ENCODE peak calls at places on chromosomes 7 and 10, in ten cellular contexts. One of them, this sample, is unnamed.

GRCh38 chr7:20798081-20798693 is 11.5 kb upstream of the SP8 start:
- DNase-seq in Calu3: peak
- DNase-seq in kidney epithelial cell: no peak
- DNase-seq in H1: peak
- DNase-seq in GM13976: peak
- DNase-seq in chondrocyte: no peak
- DNase-seq in A549: peak
- DNase-seq in Caco-2: peak
- DNase-seq in right lobe of liver: peak
- DNase-seq in BJ: no peak
- DNase-seq in this sample: peak

GRCh38 chr10:31623466-31623865 is 304.4 kb downstream of the ZEB1 start:
- DNase-seq in Calu3: no peak
- DNase-seq in kidney epithelial cell: no peak
- DNase-seq in H1: no peak
- DNase-seq in GM13976: no peak
- DNase-seq in chondrocyte: no peak
- DNase-seq in A549: no peak
- DNase-seq in Caco-2: no peak
- DNase-seq in right lobe of liver: no peak
- DNase-seq in BJ: peak
- DNase-seq in this sample: no peak

GRCh38 chr7:132508724-132509348 is 67.4 kb downstream of the PLXNA4 start:
- DNase-seq in Calu3: no peak
- DNase-seq in kidney epithelial cell: no peak
- DNase-seq in H1: no peak
- DNase-seq in GM13976: no peak
- DNase-seq in chondrocyte: no peak
- DNase-seq in A549: no peak
- DNase-seq in Caco-2: no peak
- DNase-seq in right lobe of liver: no peak
- DNase-seq in BJ: no peak
- DNase-seq in this sample: no peak

GRCh38 chr7:31735991-31736982 is 49.3 kb downstream of the PPP1R17 start:
- DNase-seq in Calu3: peak
- DNase-seq in kidney epithelial cell: no peak
- DNase-seq in H1: peak
- DNase-seq in GM13976: peak
- DNase-seq in chondrocyte: no peak
- DNase-seq in A549: peak
- DNase-seq in Caco-2: peak
- DNase-seq in right lobe of liver: peak
- DNase-seq in BJ: no peak
- DNase-seq in this sample: no peak

GRCh38 chr7:56009695-56010094 is 41.5 kb downstream of the PSPH start:
- DNase-seq in Calu3: peak
- DNase-seq in kidney epithelial cell: no peak
- DNase-seq in H1: no peak
- DNase-seq in GM13976: no peak
- DNase-seq in chondrocyte: no peak
- DNase-seq in A549: no peak
- DNase-seq in Caco-2: no peak
- DNase-seq in right lobe of liver: peak
- DNase-seq in BJ: no peak
- DNase-seq in this sample: peak

GRCh38 chr10:32073676-32074075 is 17.5 kb upstream of the KIF5B start:
- DNase-seq in Calu3: no peak
- DNase-seq in kidney epithelial cell: no peak
- DNase-seq in H1: no peak
- DNase-seq in GM13976: no peak
- DNase-seq in chondrocyte: no peak
- DNase-seq in A549: no peak
- DNase-seq in Caco-2: no peak
- DNase-seq in right lobe of liver: no peak
- DNase-seq in BJ: no peak
- DNase-seq in this sample: no peak

GRCh38 chr10:117632406-117632805 is 89.9 kb downstream of the EMX2 start:
- DNase-seq in Calu3: no peak
- DNase-seq in kidney epithelial cell: no peak
- DNase-seq in H1: peak
- DNase-seq in GM13976: no peak
- DNase-seq in chondrocyte: no peak
- DNase-seq in A549: no peak
- DNase-seq in Caco-2: no peak
- DNase-seq in right lobe of liver: no peak
- DNase-seq in BJ: no peak
- DNase-seq in this sample: no peak

GRCh38 chr7:152120210-152120609 is 94.7 kb downstream of the GALNT11 start:
- DNase-seq in Calu3: no peak
- DNase-seq in kidney epithelial cell: no peak
- DNase-seq in H1: no peak
- DNase-seq in GM13976: no peak
- DNase-seq in chondrocyte: no peak
- DNase-seq in A549: no peak
- DNase-seq in Caco-2: no peak
- DNase-seq in right lobe of liver: no peak
- DNase-seq in BJ: no peak
- DNase-seq in this sample: no peak

GRCh38 chr10:96360766-96361165 is 2.0 kb upstream of the OPALIN start:
- DNase-seq in Calu3: no peak
- DNase-seq in kidney epithelial cell: no peak
- DNase-seq in H1: no peak
- DNase-seq in GM13976: no peak
- DNase-seq in chondrocyte: no peak
- DNase-seq in A549: no peak
- DNase-seq in Caco-2: no peak
- DNase-seq in right lobe of liver: no peak
- DNase-seq in BJ: no peak
- DNase-seq in this sample: no peak

GRCh38 chr7:368651-369475 is 78.9 kb downstream of the FOXL3 start:
- DNase-seq in Calu3: no peak
- DNase-seq in kidney epithelial cell: no peak
- DNase-seq in H1: no peak
- DNase-seq in GM13976: no peak
- DNase-seq in chondrocyte: peak
- DNase-seq in A549: no peak
- DNase-seq in Caco-2: no peak
- DNase-seq in right lobe of liver: peak
- DNase-seq in BJ: no peak
- DNase-seq in this sample: no peak

GRCh38 chr7:134851141-134851540 is 71.7 kb downstream of the CALD1 start:
- DNase-seq in Calu3: no peak
- DNase-seq in kidney epithelial cell: no peak
- DNase-seq in H1: no peak
- DNase-seq in GM13976: no peak
- DNase-seq in chondrocyte: no peak
- DNase-seq in A549: no peak
- DNase-seq in Caco-2: no peak
- DNase-seq in right lobe of liver: no peak
- DNase-seq in BJ: no peak
- DNase-seq in this sample: no peak

GRCh38 chr7:73612598-73613269 is 11.6 kb downstream of the MLXIPL start:
- DNase-seq in Calu3: peak
- DNase-seq in kidney epithelial cell: no peak
- DNase-seq in H1: no peak
- DNase-seq in GM13976: no peak
- DNase-seq in chondrocyte: no peak
- DNase-seq in A549: peak
- DNase-seq in Caco-2: peak
- DNase-seq in right lobe of liver: peak
- DNase-seq in BJ: no peak
- DNase-seq in this sample: no peak

DNA sequence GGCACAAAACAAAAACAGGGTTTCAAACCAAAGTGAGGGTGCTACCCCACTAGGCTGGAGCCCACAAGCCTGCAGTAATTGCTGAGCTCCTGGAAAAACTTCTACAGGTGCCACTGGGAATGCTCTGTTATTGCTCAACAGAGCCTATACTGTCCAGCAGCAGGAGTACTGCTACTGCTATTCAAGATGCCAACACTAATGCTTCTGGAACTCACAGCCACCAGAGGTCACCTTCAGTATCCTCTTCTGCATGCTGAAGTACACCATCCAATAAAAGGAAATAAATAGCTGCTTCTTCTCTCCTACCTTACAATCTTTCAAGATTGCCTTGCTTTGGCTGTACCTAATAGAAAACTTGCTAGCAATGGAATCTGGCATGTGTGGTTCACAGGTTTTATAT is 222.0 kb downstream of the LRRN3 start:
- DNase-seq in Calu3: no peak
- DNase-seq in kidney epithelial cell: no peak
- DNase-seq in H1: no peak
- DNase-seq in GM13976: no peak
- DNase-seq in chondrocyte: no peak
- DNase-seq in A549: no peak
- DNase-seq in Caco-2: peak
- DNase-seq in right lobe of liver: no peak
- DNase-seq in BJ: no peak
- DNase-seq in this sample: no peak
- TF ChIP-seq CTCF in Calu3: no peak
- TF ChIP-seq CTCF in kidney epithelial cell: no peak
- TF ChIP-seq CTCF in H1: no peak
- TF ChIP-seq CTCF in GM13976: no peak
- TF ChIP-seq CTCF in chondrocyte: peak
- TF ChIP-seq CTCF in A549: no peak
- TF ChIP-seq CTCF in Caco-2: peak
- TF ChIP-seq CTCF in right lobe of liver: no peak
- TF ChIP-seq CTCF in BJ: no peak
- TF ChIP-seq CTCF in this sample: no peak

GRCh38 chr7:83410989-83411591 is 237.8 kb downstream of the SEMA3E start:
- DNase-seq in Calu3: peak
- DNase-seq in kidney epithelial cell: no peak
- DNase-seq in H1: no peak
- DNase-seq in GM13976: no peak
- DNase-seq in chondrocyte: no peak
- DNase-seq in A549: peak
- DNase-seq in Caco-2: peak
- DNase-seq in right lobe of liver: no peak
- DNase-seq in BJ: peak
- DNase-seq in this sample: no peak
- TF ChIP-seq CTCF in Calu3: peak
- TF ChIP-seq CTCF in kidney epithelial cell: peak
- TF ChIP-seq CTCF in H1: peak
- TF ChIP-seq CTCF in GM13976: peak
- TF ChIP-seq CTCF in chondrocyte: peak
- TF ChIP-seq CTCF in A549: peak
- TF ChIP-seq CTCF in Caco-2: peak
- TF ChIP-seq CTCF in right lobe of liver: peak
- TF ChIP-seq CTCF in BJ: peak
- TF ChIP-seq CTCF in this sample: peak

GRCh38 chr10:493391-494148 is 195.9 kb downstream of the DIP2C start:
- DNase-seq in Calu3: no peak
- DNase-seq in kidney epithelial cell: no peak
- DNase-seq in H1: no peak
- DNase-seq in GM13976: no peak
- DNase-seq in chondrocyte: no peak
- DNase-seq in A549: no peak
- DNase-seq in Caco-2: no peak
- DNase-seq in right lobe of liver: no peak
- DNase-seq in BJ: no peak
- DNase-seq in this sample: no peak

GRCh38 chr10:490891-491571 is 198.4 kb downstream of the DIP2C start:
- DNase-seq in Calu3: no peak
- DNase-seq in kidney epithelial cell: no peak
- DNase-seq in H1: no peak
- DNase-seq in GM13976: no peak
- DNase-seq in chondrocyte: no peak
- DNase-seq in A549: no peak
- DNase-seq in Caco-2: no peak
- DNase-seq in right lobe of liver: no peak
- DNase-seq in BJ: peak
- DNase-seq in this sample: no peak

GRCh38 chr10:490256-490655 is 199.2 kb downstream of the DIP2C start:
- DNase-seq in Calu3: no peak
- DNase-seq in kidney epithelial cell: no peak
- DNase-seq in H1: no peak
- DNase-seq in GM13976: no peak
- DNase-seq in chondrocyte: no peak
- DNase-seq in A549: no peak
- DNase-seq in Caco-2: no peak
- DNase-seq in right lobe of liver: no peak
- DNase-seq in BJ: no peak
- DNase-seq in this sample: no peak

GRCh38 chr10:492896-493295 is 196.6 kb downstream of the DIP2C start:
- DNase-seq in Calu3: no peak
- DNase-seq in kidney epithelial cell: no peak
- DNase-seq in H1: no peak
- DNase-seq in GM13976: no peak
- DNase-seq in chondrocyte: no peak
- DNase-seq in A549: no peak
- DNase-seq in Caco-2: no peak
- DNase-seq in right lobe of liver: no peak
- DNase-seq in BJ: no peak
- DNase-seq in this sample: no peak

DNA sequence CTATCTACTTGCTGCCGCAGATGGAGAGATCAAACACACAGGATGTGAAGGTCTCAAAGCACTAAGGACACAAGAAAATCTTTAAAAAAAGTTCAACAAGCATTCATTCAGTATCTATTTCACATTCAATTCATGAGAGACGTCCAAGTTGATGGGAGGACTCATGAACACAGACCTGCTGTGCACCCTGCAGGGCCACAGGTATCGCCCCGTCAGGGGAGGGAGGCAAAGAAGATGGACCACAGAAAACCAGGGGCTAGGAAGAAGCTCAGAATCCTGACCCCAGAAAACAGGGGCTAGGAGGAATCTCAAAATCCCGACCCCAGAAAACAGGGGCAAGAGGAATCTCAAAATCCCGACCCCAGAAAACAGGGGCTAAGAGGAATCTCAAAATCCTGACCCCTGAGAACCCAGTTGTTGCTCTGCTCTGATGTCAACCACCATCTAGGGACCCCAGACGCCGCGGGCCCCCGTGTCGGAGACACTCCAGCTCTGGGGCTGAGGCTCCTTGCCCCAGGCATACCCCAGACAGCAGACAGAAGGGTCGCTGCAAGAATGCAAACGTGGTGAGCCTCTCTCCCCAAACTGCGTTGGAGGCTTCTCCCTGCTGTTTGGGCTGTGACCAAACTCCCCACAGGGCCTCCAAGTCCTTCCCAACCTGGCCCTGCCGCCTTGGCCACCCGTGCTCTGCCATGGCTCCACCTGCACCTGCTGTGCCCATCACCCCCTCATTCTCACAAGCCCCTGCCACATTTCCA is 197.6 kb downstream of the DIP2C start:
- DNase-seq in Calu3: no peak
- DNase-seq in kidney epithelial cell: no peak
- DNase-seq in H1: no peak
- DNase-seq in GM13976: no peak
- DNase-seq in chondrocyte: no peak
- DNase-seq in A549: no peak
- DNase-seq in Caco-2: no peak
- DNase-seq in right lobe of liver: no peak
- DNase-seq in BJ: no peak
- DNase-seq in this sample: no peak
- TF ChIP-seq CTCF in Calu3: no peak
- TF ChIP-seq CTCF in kidney epithelial cell: no peak
- TF ChIP-seq CTCF in H1: no peak
- TF ChIP-seq CTCF in GM13976: no peak
- TF ChIP-seq CTCF in chondrocyte: no peak
- TF ChIP-seq CTCF in A549: no peak
- TF ChIP-seq CTCF in Caco-2: no peak
- TF ChIP-seq CTCF in right lobe of liver: no peak
- TF ChIP-seq CTCF in BJ: no peak
- TF ChIP-seq CTCF in this sample: no peak

GRCh38 chr10:116627386-116627933 is 6.7 kb downstream of the PNLIPRP2 start:
- DNase-seq in Calu3: peak
- DNase-seq in kidney epithelial cell: no peak
- DNase-seq in H1: peak
- DNase-seq in GM13976: no peak
- DNase-seq in chondrocyte: no peak
- DNase-seq in A549: peak
- DNase-seq in Caco-2: peak
- DNase-seq in right lobe of liver: peak
- DNase-seq in BJ: no peak
- DNase-seq in this sample: peak
- TF ChIP-seq CTCF in Calu3: peak
- TF ChIP-seq CTCF in kidney epithelial cell: peak
- TF ChIP-seq CTCF in H1: peak
- TF ChIP-seq CTCF in GM13976: no peak
- TF ChIP-seq CTCF in chondrocyte: peak
- TF ChIP-seq CTCF in A549: peak
- TF ChIP-seq CTCF in Caco-2: peak
- TF ChIP-seq CTCF in right lobe of liver: peak
- TF ChIP-seq CTCF in BJ: peak
- TF ChIP-seq CTCF in this sample: peak

This sample was measured in pancreas.